ENCODE peak calls at places on chromosome 20, in six cellular contexts. R is WERI-Rb-1; D is Peyer's patch; F is epithelial cell of esophagus; N is progenitor cell of endocrine pancreas; P is CD4-positive, alpha-beta T cell. W is an unnamed sample.

GRCh38 chr20:56540415-56540814 is 7.4 kb downstream of the FAM209B start:
- DNase-seq in R (no peak), D (no peak), F (no peak), N (no peak), P (no peak), W (no peak)

GRCh38 chr20:61518424-61518951 is 266.4 kb downstream of the CDH4 start:
- DNase-seq in R (no peak), D (no peak), F (no peak), N (no peak), P (no peak), W (no peak)

GRCh38 chr20:8082999-8083398 is 49.1 kb upstream of the PLCB1 start:
- DNase-seq in R (peak), D (no peak), F (peak), N (no peak), P (no peak), W (no peak)

GRCh38 chr20:43404880-43405279 is 52.8 kb upstream of the SRSF6 start:
- DNase-seq in R (peak), D (no peak), F (peak), N (no peak), P (no peak), W (no peak)

GRCh38 chr20:63060057-63060991 is 53.6 kb upstream of the BHLHE23 start:
- DNase-seq in R (peak), D (no peak), F (no peak), N (no peak), P (peak), W (peak)

GRCh38 chr20:62936996-62937352 is 973 bp upstream of the GID8 start:
- DNase-seq in R (no peak), D (no peak), F (peak), N (no peak), P (no peak), W (no peak)

GRCh38 chr20:1184638-1185315 is at the start of gene TMEM74B:
- DNase-seq in R (peak), D (no peak), F (peak), N (peak), P (no peak), W (no peak)

GRCh38 chr20:13868331-13868730 is 83.5 kb downstream of the NDUFAF5 start:
- DNase-seq in R (no peak), D (no peak), F (peak), N (no peak), P (no peak), W (no peak)

GRCh38 chr20:48949304-48950170 is 28.0 kb downstream of the ARFGEF2 start:
- DNase-seq in R (peak), D (no peak), F (no peak), N (no peak), P (no peak), W (no peak)

GRCh38 chr20:61956396-61957342 is 109.0 kb downstream of the TAF4 start:
- DNase-seq in R (no peak), D (no peak), F (no peak), N (no peak), P (no peak), W (no peak)

GRCh38 chr20:54335299-54335698 is 127.4 kb downstream of the PFDN4 start:
- DNase-seq in R (no peak), D (no peak), F (peak), N (no peak), P (no peak), W (no peak)

DNA sequence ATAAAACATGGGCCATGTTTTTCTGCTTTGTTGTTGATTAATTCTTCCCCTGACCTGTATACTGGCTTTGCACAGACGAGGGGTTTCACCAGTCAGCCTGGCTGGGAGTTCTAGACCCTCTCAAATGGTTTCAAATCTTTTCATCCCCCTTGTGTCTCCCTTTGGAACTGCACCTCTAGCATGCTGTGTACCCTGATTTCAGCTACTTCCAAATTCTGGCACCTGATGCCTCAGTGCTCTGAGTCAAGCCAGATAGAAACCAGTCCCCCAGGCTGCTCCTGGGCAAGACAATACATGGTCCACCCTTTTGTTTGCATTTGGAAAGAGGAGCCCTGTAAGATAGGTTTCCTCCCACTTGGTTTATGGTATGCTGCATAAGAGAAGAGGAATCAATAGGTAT is 290.2 kb downstream of the BTBD3 start:
- DNase-seq in R (peak), D (no peak), F (peak), N (no peak), P (no peak), W (no peak)
- TF ChIP-seq CTCF in R (peak), D (peak), F (peak), N (peak), P (no peak), W (peak)

GRCh38 chr20:10611357-10611756 is 62.4 kb downstream of the JAG1 start:
- DNase-seq in R (peak), D (no peak), F (peak), N (no peak), P (no peak), W (no peak)

GRCh38 chr20:10613911-10614310 is 59.9 kb downstream of the JAG1 start:
- DNase-seq in R (no peak), D (no peak), F (no peak), N (no peak), P (no peak), W (no peak)

GRCh38 chr20:10609726-10610125 is 64.1 kb downstream of the JAG1 start:
- DNase-seq in R (no peak), D (no peak), F (no peak), N (no peak), P (no peak), W (no peak)

GRCh38 chr20:10609276-10609675 is 64.5 kb downstream of the JAG1 start:
- DNase-seq in R (no peak), D (no peak), F (no peak), N (no peak), P (no peak), W (no peak)

GRCh38 chr20:10610266-10610665 is 63.5 kb downstream of the JAG1 start:
- DNase-seq in R (no peak), D (no peak), F (no peak), N (no peak), P (no peak), W (no peak)
- TF ChIP-seq CTCF in R (no peak), D (no peak), F (no peak), N (no peak), P (no peak), W (no peak)

DNA sequence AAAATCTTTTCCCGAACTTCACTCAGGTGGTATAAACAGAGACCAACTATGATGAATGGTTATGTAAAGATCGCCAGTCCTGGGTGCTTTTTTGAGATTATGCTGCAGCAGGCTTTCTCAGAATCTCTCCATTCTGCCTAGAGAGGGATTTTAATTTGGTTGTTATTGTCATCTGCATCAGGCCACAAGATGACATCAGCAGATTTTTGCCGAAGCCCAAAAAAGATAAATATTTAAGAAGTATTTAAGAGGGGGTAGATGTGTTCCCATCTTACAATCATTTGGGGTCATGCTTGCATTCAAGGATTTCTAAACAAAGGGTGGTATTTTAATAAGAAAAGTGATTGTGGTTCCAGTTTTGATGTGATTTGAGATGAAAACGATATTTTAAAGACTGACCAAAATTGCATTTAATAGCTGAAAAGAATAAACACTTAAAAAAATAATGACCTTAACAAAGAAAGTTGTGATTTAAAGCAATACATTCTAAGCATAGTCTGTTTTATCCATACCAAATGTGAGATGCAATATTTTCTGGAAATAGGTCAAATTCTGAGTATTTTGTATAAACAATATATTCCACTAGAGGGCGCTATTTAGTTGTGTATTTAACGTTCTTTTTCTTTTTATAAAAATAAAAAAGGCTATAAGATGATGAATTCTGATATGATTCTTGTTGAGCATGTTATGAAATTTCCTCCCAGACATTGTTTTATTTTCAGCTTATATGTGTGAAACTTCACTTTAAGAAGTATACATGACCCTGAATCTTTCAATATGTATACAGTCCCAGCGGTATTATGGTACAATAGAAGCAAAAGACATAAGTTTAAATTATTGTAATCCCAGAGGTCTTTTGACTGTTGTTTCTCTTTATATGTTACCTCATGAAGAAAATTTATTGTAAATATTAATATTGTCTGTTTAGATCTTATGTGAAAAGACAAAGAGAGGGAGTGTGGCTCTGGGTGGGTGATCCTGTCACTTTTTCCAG is 51.0 kb upstream of the ZFP64 start:
- DNase-seq in R (no peak), D (no peak), F (peak), N (no peak), P (no peak), W (no peak)
- TF ChIP-seq CTCF in R (no peak), D (peak), F (no peak), N (peak), P (peak), W (peak)

GRCh38 chr20:9966966-9967365 is 67.8 kb upstream of the ANKEF1 start:
- DNase-seq in R (no peak), D (no peak), F (peak), N (no peak), P (no peak), W (no peak)
- TF ChIP-seq CTCF in R (peak), D (no peak), F (peak), N (peak), P (no peak), W (no peak)

GRCh38 chr20:59453634-59454241 is 150.6 kb upstream of the PHACTR3 start:
- DNase-seq in R (no peak), D (no peak), F (no peak), N (no peak), P (no peak), W (no peak)
- TF ChIP-seq CTCF in R (no peak), D (no peak), F (no peak), N (no peak), P (no peak), W (no peak)

DNA sequence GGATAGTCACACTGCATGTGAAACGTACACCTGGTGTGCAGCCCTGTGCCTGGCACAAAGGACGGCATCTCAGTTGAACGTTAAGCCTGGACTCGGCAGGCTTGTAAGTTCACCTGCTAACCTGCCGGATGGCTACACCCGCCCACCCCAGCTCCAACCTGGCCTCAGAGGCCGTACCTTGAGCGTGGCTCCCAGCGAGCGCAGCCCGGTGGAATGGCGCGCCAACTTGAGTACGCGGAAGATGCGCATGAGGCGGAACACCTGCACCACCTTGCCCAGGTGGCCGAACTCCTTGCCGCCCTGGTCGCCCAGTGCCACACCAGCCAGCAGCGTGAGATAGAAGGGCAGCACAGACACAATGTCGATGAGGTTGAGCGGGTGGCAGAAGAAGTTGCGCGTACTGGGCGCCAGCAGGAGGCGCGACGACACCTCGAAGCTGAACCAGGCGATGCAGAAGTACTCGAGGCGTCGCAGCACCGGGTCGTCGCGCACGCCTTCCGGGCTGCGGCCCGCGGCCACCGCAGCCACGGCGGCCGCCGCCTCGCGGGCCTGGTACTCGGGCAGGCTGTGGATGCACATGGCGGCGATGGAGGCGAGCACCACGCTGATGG is 3.3 kb downstream of the KCNS1 start:
- DNase-seq in R (no peak), D (no peak), F (peak), N (no peak), P (peak), W (peak)
- TF ChIP-seq CTCF in R (no peak), D (peak), F (peak), N (no peak), P (no peak), W (peak)

GRCh38 chr20:47678130-47678453 is 107.2 kb downstream of the SULF2 start:
- DNase-seq in R (no peak), D (no peak), F (no peak), N (no peak), P (no peak), W (no peak)
- TF ChIP-seq CTCF in R (no peak), D (no peak), F (no peak), N (no peak), P (peak), W (no peak)

GRCh38 chr20:44885392-44886275 is at the start of gene YWHAB:
- DNase-seq in R (peak), D (peak), F (peak), N (peak), P (peak), W (peak)
- TF ChIP-seq CTCF in R (no peak), D (no peak), F (no peak), N (peak), P (no peak), W (peak)